ENCODE peak calls at places on chromosomes 5 and 9, in four cellular contexts. Z, Q, S and C are unnamed samples.

GRCh38 chr9:120478208-120478607 is 101.8 kb downstream of the CDK5RAP2 start:
- DNase-seq in Q (no peak), S (no peak), Z (no peak), C (no peak)

GRCh38 chr9:13444696-13445095 is 165.2 kb upstream of the MPDZ start:
- DNase-seq in Z (no peak), Q (no peak), S (no peak), C (no peak)

GRCh38 chr9:98438701-98439100 is 183.3 kb upstream of the TBC1D2 start:
- DNase-seq in Q (no peak), Z (no peak), S (no peak), C (no peak)

GRCh38 chr9:116098476-116098875 is 55.1 kb upstream of the PAPPA start:
- DNase-seq in Q (no peak), S (no peak), Z (no peak), C (no peak)

GRCh38 chr9:123997665-123998277 is 13.8 kb upstream of the LHX2 start:
- DNase-seq in Q (no peak), Z (no peak), S (no peak), C (no peak)

GRCh38 chr5:129506092-129506491 is 46.0 kb downstream of the ADAMTS19 start:
- DNase-seq in Q (peak), Z (no peak), S (no peak), C (no peak)

GRCh38 chr9:117555964-117556629 is 141.2 kb upstream of the ASTN2 start:
- DNase-seq in S (peak), Q (peak), Z (peak), C (peak)

GRCh38 chr9:131274674-131275331 is 1.5 kb downstream of the FAM78A start:
- DNase-seq in Q (no peak), Z (no peak), S (no peak), C (no peak)

GRCh38 chr5:155906046-155906445 is 420.9 kb upstream of the SGCD start:
- DNase-seq in Z (no peak), S (no peak), Q (no peak), C (no peak)

GRCh38 chr9:137974746-137975526 is 97.4 kb downstream of the CACNA1B start:
- DNase-seq in Q (no peak), Z (no peak), S (no peak), C (no peak)

GRCh38 chr9:124345063-124345462 is 70.2 kb downstream of the PSMB7 start:
- DNase-seq in Z (no peak), Q (no peak), S (no peak), C (no peak)

GRCh38 chr9:117677578-117677977 is 26.6 kb upstream of the TLR4 start:
- DNase-seq in Z (no peak), Q (no peak), S (no peak), C (no peak)

GRCh38 chr5:109649371-109649770 is 40.4 kb upstream of the MAN2A1 start:
- DNase-seq in Q (no peak), S (no peak), Z (no peak), C (no peak)

GRCh38 chr9:134759001-134759607 is 117.5 kb downstream of the COL5A1 start:
- DNase-seq in S (no peak), Z (no peak), Q (peak), C (no peak)

GRCh38 chr9:116549786-116550660 is 137.1 kb upstream of the TRIM32 start:
- DNase-seq in S (no peak), Q (no peak), Z (no peak), C (no peak)

GRCh38 chr5:42423285-42424152 is at the start of gene GHR:
- DNase-seq in Z (peak), S (peak), Q (peak), C (peak)

GRCh38 chr5:88808153-88808552 is 74.8 kb downstream of the MEF2C start:
- DNase-seq in Z (no peak), S (no peak), Q (no peak), C (no peak)

GRCh38 chr9:3526903-3527652 is 1.3 kb upstream of the RFX3 start:
- DNase-seq in Q (peak), S (no peak), Z (no peak), C (no peak)

GRCh38 chr5:6820851-6821479 is 107.7 kb downstream of the TENT4A start:
- DNase-seq in Q (peak), S (peak), Z (peak), C (peak)

GRCh38 chr5:55568629-55569512 is 34.1 kb upstream of the PLPP1 start:
- DNase-seq in S (no peak), Q (peak), Z (no peak), C (no peak)

GRCh38 chr9:137429974-137430722 is 7.0 kb downstream of the NOXA1 start:
- DNase-seq in S (no peak), Q (no peak), Z (no peak), C (no peak)

GRCh38 chr5:97420646-97421045 is 237.6 kb upstream of the RIOK2 start:
- DNase-seq in Q (no peak), S (no peak), Z (no peak), C (no peak)

GRCh38 chr5:128225245-128226030 is 141.9 kb downstream of the SLC12A2 start:
- DNase-seq in Q (no peak), S (no peak), Z (no peak), C (no peak)

GRCh38 chr9:114551750-114552685 is 35.6 kb upstream of the ATP6V1G1 start:
- DNase-seq in Q (peak), Z (no peak), S (peak), C (peak)

GRCh38 chr9:13952906-13953305 is 361.0 kb downstream of the NFIB start:
- DNase-seq in Q (no peak), Z (no peak), S (no peak), C (no peak)

GRCh38 chr9:77502568-77502967 is 145.6 kb downstream of the GNA14 start:
- DNase-seq in S (no peak), Z (no peak), Q (no peak), C (no peak)

GRCh38 chr9:21615018-21615417 is 132.9 kb upstream of the IFNE start:
- DNase-seq in Z (no peak), S (no peak), Q (no peak), C (no peak)

GRCh38 chr5:75023368-75024159 is 28.8 kb downstream of the GCNT4 start:
- DNase-seq in Q (no peak), Z (no peak), S (no peak), C (no peak)

GRCh38 chr9:124720429-124721108 is 50.5 kb downstream of the NR6A1 start:
- DNase-seq in S (no peak), Z (no peak), Q (no peak), C (no peak)

GRCh38 chr5:53041071-53041692 is 52.0 kb downstream of the ITGA2 start:
- DNase-seq in Z (no peak), Q (no peak), S (no peak), C (no peak)

GRCh38 chr5:92086059-92086811 is 703.1 kb upstream of the ARRDC3 start:
- DNase-seq in Z (no peak), Q (no peak), S (no peak), C (no peak)

GRCh38 chr5:127312131-127312530 is 21.5 kb downstream of the MEGF10 start:
- DNase-seq in Q (no peak), Z (no peak), S (no peak), C (no peak)

GRCh38 chr9:99605016-99605743 is 216.5 kb upstream of the NR4A3 start:
- DNase-seq in Z (no peak), Q (no peak), S (no peak), C (no peak)

GRCh38 chr5:160083012-160083436 is 36.2 kb downstream of the PWWP2A start:
- DNase-seq in Q (peak), S (peak), Z (no peak), C (peak)

GRCh38 chr5:174553556-174553955 is 170.8 kb upstream of the MSX2 start:
- DNase-seq in Q (no peak), S (no peak), Z (no peak), C (no peak)

GRCh38 chr5:1500411-1501091 is 23.2 kb downstream of the LPCAT1 start:
- DNase-seq in Q (peak), Z (no peak), S (no peak), C (no peak)